ENCODE peak calls at places on chromosomes 3 and 15, in nine cellular contexts. R is heart left ventricle; L is NCI-H1436; N is NB4; O is MV-4-11; E is iPS-NIHi11; V is NCI-H2107; P is foreskin keratinocyte; Z is activated naive CD4-positive, alpha-beta T cell. U is an unnamed sample.

GRCh38 chr15:35784745-35785144 is 238.8 kb upstream of the DPH6 start:
- DNase-seq in E (peak; percentile 8), R (no peak), V (peak; percentile 32), N (peak; percentile 1), P (no peak), O (no peak), Z (no peak), L (peak; percentile 35), U (no peak)

GRCh38 chr3:23600178-23600577 is 205.6 kb upstream of the UBE2E1 start:
- DNase-seq in R (no peak), E (no peak), V (no peak), L (no peak), O (no peak), Z (no peak), N (no peak), P (peak; percentile 38), U (peak; percentile 61)

GRCh38 chr3:112089956-112090898 is 4.0 kb downstream of the C3orf52 start:
- DNase-seq in L (peak; percentile 51), E (no peak), O (peak; percentile 81), Z (no peak), R (no peak), N (peak; percentile 35), V (no peak), P (no peak), U (no peak)

GRCh38 chr3:133835961-133836360 is 30.3 kb downstream of the SRPRB start:
- DNase-seq in R (no peak), N (no peak), E (no peak), V (no peak), Z (no peak), L (no peak), O (no peak), P (no peak), U (no peak)

GRCh38 chr3:134630506-134630905 is 20.3 kb downstream of the KY start:
- DNase-seq in V (no peak), E (no peak), L (no peak), Z (no peak), P (no peak), O (no peak), N (peak; percentile 40), R (no peak), U (no peak)

GRCh38 chr15:52113246-52113645 is 671 bp upstream of the BCL2L10 start:
- DNase-seq in R (no peak), N (peak; percentile 62), V (no peak), L (no peak), E (no peak), Z (no peak), O (peak; percentile 48), P (no peak), U (no peak)

GRCh38 chr3:108378153-108378951 is 82.0 kb downstream of the HHLA2 start:
- DNase-seq in E (no peak), Z (no peak), L (no peak), N (no peak), V (no peak), O (no peak), R (no peak), P (no peak), U (no peak)

GRCh38 chr3:13078158-13078905 is 5.1 kb upstream of the IQSEC1 start:
- DNase-seq in R (no peak), P (no peak), Z (no peak), O (no peak), L (peak; percentile 11), V (no peak), N (no peak), E (no peak), U (no peak)

GRCh38 chr3:18295171-18295920 is 129.8 kb downstream of the SATB1 start:
- DNase-seq in O (no peak), N (peak; percentile 58), V (no peak), R (peak; percentile 55), P (peak; percentile 81), E (peak; percentile 81), L (no peak), Z (no peak), U (peak; percentile 6)

GRCh38 chr3:153257673-153258351 is 95.8 kb downstream of the RAP2B start:
- DNase-seq in R (no peak), V (no peak), E (no peak), Z (no peak), N (no peak), L (no peak), O (no peak), P (no peak), U (peak; percentile 21)

GRCh38 chr15:61584410-61584809 is 355.3 kb upstream of the RORA start:
- DNase-seq in Z (no peak), N (peak; percentile 20), L (no peak), E (no peak), O (no peak), V (no peak), P (no peak), R (no peak), U (no peak)

GRCh38 chr3:149233323-149233722 is 11.7 kb upstream of the CP start:
- DNase-seq in O (peak; percentile 31), N (no peak), E (no peak), R (no peak), P (no peak), Z (no peak), V (no peak), L (no peak), U (no peak)

GRCh38 chr15:66946578-66947164 is 118.7 kb upstream of the SMAD3 start:
- DNase-seq in P (no peak), L (peak; percentile 28), E (peak; percentile 84), N (peak; percentile 78), O (peak; percentile 65), R (peak; percentile 71), V (no peak), Z (peak; percentile 27), U (peak; percentile 75)

GRCh38 chr3:32934150-32934742 is 17.2 kb upstream of the CCR4 start:
- DNase-seq in E (peak; percentile 33), P (no peak), V (no peak), L (no peak), O (peak; percentile 4), N (peak; percentile 51), R (no peak), Z (no peak), U (no peak)

GRCh38 chr15:78327442-78327841 is 12.7 kb upstream of the CRABP1 start:
- DNase-seq in V (no peak), R (no peak), O (peak; percentile 66), N (peak; percentile 29), Z (no peak), P (no peak), L (no peak), E (no peak), U (no peak)

GRCh38 chr3:72848703-72849081 is 447 bp upstream of the SHQ1 start:
- DNase-seq in E (no peak), L (no peak), V (no peak), P (no peak), O (peak; percentile 82), Z (no peak), N (peak; percentile 60), R (no peak), U (no peak)

GRCh38 chr3:154779571-154779970 is 300.5 kb upstream of the MME start:
- DNase-seq in O (no peak), V (no peak), L (no peak), Z (no peak), R (no peak), P (peak; percentile 56), E (no peak), N (no peak), U (no peak)

GRCh38 chr15:74203914-74204431 is 1.4 kb upstream of the STRA6 start:
- DNase-seq in L (peak; percentile 38), N (no peak), Z (no peak), O (no peak), V (no peak), E (no peak), P (no peak), R (peak; percentile 54), U (no peak)

GRCh38 chr3:131544557-131544956 is 41.8 kb upstream of the MRPL3 start:
- DNase-seq in O (no peak), V (no peak), E (no peak), Z (no peak), P (peak; percentile 56), L (no peak), R (no peak), N (no peak), U (no peak)

GRCh38 chr3:15858547-15859506 is 61.0 kb upstream of the ANKRD28 start:
- DNase-seq in N (peak; percentile 68), L (no peak), E (peak; percentile 73), Z (peak; percentile 16), O (peak; percentile 23), V (no peak), R (peak; percentile 44), P (peak; percentile 12), U (peak; percentile 5)

GRCh38 chr15:28786521-28786920 is 61.9 kb downstream of the GOLGA6L7 start:
- DNase-seq in L (no peak), O (peak; percentile 85), R (no peak), E (no peak), V (no peak), P (no peak), N (peak; percentile 47), Z (no peak), U (peak; percentile 2)

GRCh38 chr3:31263897-31264296 is 268.8 kb upstream of the STT3B start:
- DNase-seq in O (no peak), Z (no peak), P (no peak), N (no peak), L (no peak), V (no peak), R (no peak), E (no peak), U (no peak)

GRCh38 chr3:52705438-52705687 is 228 bp downstream of the GLT8D1 start:
- DNase-seq in R (no peak), L (no peak), N (no peak), P (no peak), E (no peak), V (no peak), Z (no peak), O (no peak), U (no peak)

GRCh38 chr3:170037463-170038433 is at the start of gene GPR160:
- DNase-seq in P (no peak), Z (peak; percentile 64), R (peak; percentile 84), O (peak; percentile 79), E (peak; percentile 84), L (peak; percentile 79), N (peak; percentile 88), V (peak; percentile 87), U (peak; percentile 35)

GRCh38 chr3:120274739-120275167 is 10.3 kb downstream of the GPR156 start:
- DNase-seq in V (peak; percentile 62), O (no peak), N (no peak), E (no peak), P (no peak), L (no peak), R (peak; percentile 69), Z (no peak), U (no peak)

GRCh38 chr3:37536033-37536432 is 325.6 kb upstream of the CTDSPL start:
- DNase-seq in P (no peak), N (no peak), L (no peak), V (no peak), O (no peak), R (peak; percentile 79), Z (no peak), E (no peak), U (no peak)

GRCh38 chr3:150384517-150385212 is 23.4 kb upstream of the TSC22D2 start:
- DNase-seq in L (no peak), O (peak; percentile 80), V (no peak), Z (peak; percentile 0), P (no peak), R (peak; percentile 45), E (peak; percentile 58), N (peak; percentile 82), U (no peak)

GRCh38 chr15:101054991-101055390 is 135.8 kb downstream of the LRRK1 start:
- DNase-seq in Z (no peak), V (no peak), R (no peak), L (no peak), E (no peak), P (no peak), O (no peak), N (no peak), U (no peak)

GRCh38 chr3:14413381-14414071 is 11.1 kb downstream of the SLC6A6 start:
- DNase-seq in E (no peak), Z (no peak), L (no peak), R (no peak), N (no peak), P (no peak), V (no peak), O (no peak), U (peak; percentile 72)